ENCODE peak calls at places on chromosomes 1 and 21, in seven cellular contexts. T is HTR-8/SVneo; C is HS-27A; Y is stimulated activated CD8-positive, alpha-beta memory T cell treated with anti-CD3 and anti-CD28 coated beads, Interleukin-15, amount 100 ng/mL, for 48 hours; P is RWPE1; M is type B pancreatic cell; H is stimulated activated CD4-positive, alpha-beta T cell treated with anti-CD3 and anti-CD28 coated beads, Interleukin-4, amount 100 ng/mL, for 4 hours. W is an unnamed sample.

GRCh38 chr1:92711473-92712165 is 73.3 kb downstream of the EVI5 start:
- DNase-seq in T (no peak), C (no peak), Y (no peak), P (no peak), M (no peak), H (no peak), W (no peak)

GRCh38 chr1:55215194-55216021 is at the start of gene USP24:
- DNase-seq in T (peak; percentile 51), C (peak; percentile 55), Y (peak; percentile 72), P (peak; percentile 87), M (peak; percentile 87), H (peak; percentile 77), W (peak; percentile 54)

GRCh38 chr1:110082477-110082876 is 12.0 kb upstream of the ALX3 start:
- DNase-seq in T (no peak), C (no peak), Y (no peak), P (no peak), M (no peak), H (no peak), W (no peak)

GRCh38 chr1:56095924-56096655 is 483.3 kb downstream of the PLPP3 start:
- DNase-seq in T (no peak), C (no peak), Y (no peak), P (no peak), M (no peak), H (no peak), W (no peak)

GRCh38 chr1:30758785-30759380 is 1.3 kb upstream of the LAPTM5 start:
- DNase-seq in T (no peak), C (no peak), Y (no peak), P (peak; percentile 27), M (no peak), H (no peak), W (no peak)

GRCh38 chr1:112557385-112557784 is 48.6 kb downstream of the WNT2B start:
- DNase-seq in T (no peak), C (no peak), Y (no peak), P (no peak), M (no peak), H (no peak), W (no peak)

GRCh38 chr21:39321424-39321823 is 8.0 kb upstream of the BRWD1 start:
- DNase-seq in T (no peak), C (no peak), Y (no peak), P (peak; percentile 18), M (no peak), H (no peak), W (no peak)

GRCh38 chr1:221739018-221739676 is 2.7 kb downstream of the DUSP10 start:
- DNase-seq in T (no peak), C (no peak), Y (no peak), P (no peak), M (no peak), H (no peak), W (no peak)

GRCh38 chr1:59595774-59596173 is 219.0 kb upstream of the HOOK1 start:
- DNase-seq in T (peak; percentile 6), C (no peak), Y (no peak), P (peak; percentile 27), M (no peak), H (no peak), W (no peak)

GRCh38 chr1:150793231-150793630 is 14.8 kb downstream of the CTSK start:
- DNase-seq in T (no peak), C (no peak), Y (no peak), P (no peak), M (no peak), H (no peak), W (no peak)

GRCh38 chr1:160097196-160097910 is 1.1 kb downstream of the IGSF8 start:
- DNase-seq in T (no peak), C (no peak), Y (peak; percentile 21), P (no peak), M (no peak), H (peak; percentile 23), W (no peak)